ENCODE peak calls at places on chromosome 14, in seven cellular contexts. T, H, P, C, M, N and I are unnamed samples.
A peak's percentile ranks its signal among the peaks of the same experiment; 100 is the strongest.

GRCh38 chr14:97036096-97036852 is 239.1 kb downstream of the VRK1 start:
- DNase-seq in T (no peak), H (no peak), P (no peak), C (no peak), M (no peak), N (no peak), I (no peak)

GRCh38 chr14:103594265-103594664 is 31.5 kb downstream of the COA8 start:
- DNase-seq in T (no peak), H (peak; percentile 91), P (peak; percentile 51), C (peak; percentile 100), M (no peak), N (no peak), I (peak; percentile 96)

GRCh38 chr14:98477935-98478334 is 794.1 kb downstream of the BCL11B start:
- DNase-seq in T (no peak), H (no peak), P (no peak), C (no peak), M (no peak), N (no peak), I (no peak)

GRCh38 chr14:100693877-100694578 is 32.7 kb upstream of the DLK1 start:
- DNase-seq in T (no peak), H (no peak), P (no peak), C (no peak), M (no peak), N (no peak), I (no peak)

GRCh38 chr14:99715266-99716000 is 31.3 kb downstream of the CYP46A1 start:
- DNase-seq in T (peak; percentile 1), H (no peak), P (no peak), C (no peak), M (no peak), N (no peak), I (no peak)

GRCh38 chr14:36773136-36773540 is 111.5 kb downstream of the PAX9 start:
- DNase-seq in T (peak; percentile 49), H (peak; percentile 46), P (peak; percentile 59), C (peak; percentile 57), M (no peak), N (peak; percentile 33), I (peak; percentile 76)

GRCh38 chr14:89625208-89625987 is 208.4 kb upstream of the FOXN3 start:
- DNase-seq in T (peak; percentile 55), H (no peak), P (no peak), C (no peak), M (no peak), N (no peak), I (no peak)

GRCh38 chr14:101761881-101762529 is 496 bp downstream of the PPP2R5C start:
- DNase-seq in T (peak; percentile 65), H (peak; percentile 68), P (peak; percentile 44), C (peak; percentile 32), M (peak; percentile 8), N (no peak), I (peak; percentile 21)

GRCh38 chr14:90381999-90382451 is 14.8 kb upstream of the CALM1 start:
- DNase-seq in T (peak; percentile 85), H (peak; percentile 46), P (peak; percentile 75), C (no peak), M (no peak), N (no peak), I (peak; percentile 43)

GRCh38 chr14:59190372-59190771 is 1.9 kb downstream of the DAAM1 start:
- DNase-seq in T (peak; percentile 15), H (peak; percentile 55), P (peak; percentile 75), C (no peak), M (no peak), N (no peak), I (peak; percentile 63)

GRCh38 chr14:102279282-102279681 is 25.7 kb downstream of the MOK start:
- DNase-seq in T (no peak), H (no peak), P (no peak), C (no peak), M (no peak), N (no peak), I (no peak)

GRCh38 chr14:91753501-91754128 is 21.7 kb upstream of the CATSPERB start:
- DNase-seq in T (no peak), H (peak; percentile 69), P (no peak), C (peak; percentile 44), M (no peak), N (no peak), I (peak; percentile 59)

GRCh38 chr14:52190532-52190931 is 77.0 kb upstream of the PTGDR start:
- DNase-seq in T (no peak), H (no peak), P (no peak), C (no peak), M (no peak), N (no peak), I (peak; percentile 70)

GRCh38 chr14:52188381-52188780 is 79.1 kb upstream of the PTGDR start:
- DNase-seq in T (no peak), H (no peak), P (no peak), C (no peak), M (no peak), N (no peak), I (peak; percentile 30)

GRCh38 chr14:52185178-52185577 is 82.3 kb upstream of the PTGDR start:
- DNase-seq in T (no peak), H (no peak), P (no peak), C (no peak), M (no peak), N (no peak), I (no peak)

DNA sequence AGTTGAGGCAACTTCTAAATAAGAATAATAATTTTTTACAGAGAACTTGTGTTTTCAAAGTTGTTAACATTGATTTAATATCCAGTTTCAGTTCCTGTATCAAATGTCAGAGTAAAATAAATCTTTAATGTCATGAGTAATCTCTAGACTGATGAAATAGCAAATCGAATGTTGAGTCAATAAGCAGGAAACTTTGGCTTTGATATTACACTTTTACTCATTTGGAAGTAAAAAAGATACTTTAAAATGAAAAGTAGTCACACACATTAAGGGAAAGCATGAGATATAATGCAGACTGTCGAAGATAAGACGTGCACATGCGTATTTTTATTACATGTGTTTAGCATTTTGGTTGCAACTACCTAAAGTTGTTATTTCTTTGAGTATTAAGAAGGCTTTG is 78.2 kb upstream of the PTGDR start:
- DNase-seq in T (no peak), H (no peak), P (no peak), C (peak; percentile 34), M (no peak), N (no peak), I (peak; percentile 55)
- H3K9me2 ChIP-seq in T (no peaks in the 10 kb centered on the region), H (no peaks in the 10 kb centered on the region), P (peaks cover 9% of the 10 kb centered on the region), C (no peaks in the 10 kb centered on the region), M (no peaks in the 10 kb centered on the region), N (no peaks in the 10 kb centered on the region), I (no peaks in the 10 kb centered on the region)

DNA sequence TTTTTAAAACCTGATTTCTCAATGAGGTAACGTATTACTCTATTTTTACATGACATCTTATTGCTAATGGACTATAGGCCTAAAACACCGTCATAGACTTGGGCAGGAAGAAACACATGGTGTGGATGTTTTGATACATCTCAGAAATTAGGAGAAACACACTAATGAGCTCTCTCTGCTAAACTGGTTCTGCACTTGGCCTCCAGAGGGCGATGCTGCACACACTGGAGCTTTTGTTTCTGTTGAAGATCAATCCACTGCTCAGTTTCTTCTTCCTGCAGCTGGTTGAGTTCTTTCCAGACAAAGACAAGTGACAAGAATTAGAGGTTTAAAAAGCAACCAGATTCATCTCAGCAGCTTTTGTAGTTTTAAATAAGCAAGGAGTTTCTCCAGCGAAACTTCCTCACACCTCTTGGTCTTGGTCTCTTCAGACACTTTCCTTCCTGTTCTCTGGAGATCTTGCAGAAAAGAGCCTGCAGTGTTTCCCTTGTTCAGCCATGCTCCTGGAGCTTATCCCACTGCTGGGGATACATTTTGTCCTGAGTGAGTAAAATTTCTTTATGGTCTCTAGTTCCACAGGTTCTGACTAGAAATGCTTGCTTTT is 178.5 kb upstream of the OR4E1 start:
- DNase-seq in T (peak; percentile 69), H (peak; percentile 51), P (peak; percentile 82), C (no peak), M (peak; percentile 61), N (peak; percentile 16), I (peak; percentile 51)
- H2AFZ ChIP-seq in T (peak overlapping the region; percentile 52), H (no peak overlapping the region), P (peak overlapping the region; percentile 61), C (no peak overlapping the region), M (no peak overlapping the region), N (no peak overlapping the region), I (no peak overlapping the region)

DNA sequence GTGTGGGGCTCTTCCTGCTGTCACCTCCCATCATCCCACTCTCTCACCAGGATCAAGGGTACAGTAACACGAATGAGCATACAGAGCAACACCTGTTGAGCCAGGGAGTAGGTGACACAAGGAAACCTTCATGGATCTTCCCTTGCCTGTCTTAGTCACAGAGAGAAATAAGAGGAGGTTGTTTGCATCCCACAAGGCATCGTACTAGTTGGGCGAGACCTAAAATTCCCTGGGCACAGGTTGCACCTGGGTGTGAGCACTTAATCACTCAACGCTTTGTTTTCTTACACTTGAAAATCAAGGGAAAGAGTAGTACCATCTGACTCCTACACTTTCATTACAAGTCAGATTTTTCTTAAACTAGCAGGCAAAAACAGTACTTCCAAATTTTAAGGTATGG is 16.6 kb downstream of the CIPC start:
- DNase-seq in T (no peak), H (no peak), P (no peak), C (no peak), M (no peak), N (no peak), I (no peak)
- TF ChIP-seq EZH2 in T (no peak), H (no peak), P (no peak), C (no peak), M (no peak), N (no peak), I (no peak)

GRCh38 chr14:45621731-45622130 is 368.7 kb upstream of the MIS18BP1 start:
- DNase-seq in T (no peak), H (no peak), P (no peak), C (no peak), M (no peak), N (no peak), I (no peak)
- H3K9me2 ChIP-seq in T (no peaks in the 10 kb centered on the region), H (no peaks in the 10 kb centered on the region), P (no peaks in the 10 kb centered on the region), C (no peaks in the 10 kb centered on the region), M (no peaks in the 10 kb centered on the region), N (no peaks in the 10 kb centered on the region), I (no peaks in the 10 kb centered on the region)

GRCh38 chr14:64503434-64504309 is at the start of gene ZBTB25:
- DNase-seq in T (peak; percentile 97), H (peak; percentile 99), P (peak; percentile 95), C (peak; percentile 85), M (peak; percentile 87), N (peak; percentile 90), I (peak; percentile 93)

GRCh38 chr14:64501326-64502171 is 2.1 kb downstream of the ZBTB25 start:
- DNase-seq in T (peak; percentile 71), H (peak; percentile 79), P (no peak), C (peak; percentile 87), M (no peak), N (no peak), I (peak; percentile 72)

GRCh38 chr14:64504310-64504896 is at the start of gene ZBTB1:
- DNase-seq in T (peak; percentile 92), H (peak; percentile 96), P (peak; percentile 81), C (peak; percentile 67), M (peak; percentile 62), N (peak; percentile 65), I (peak; percentile 81)

GRCh38 chr14:64502476-64503183 is 1.0 kb downstream of the ZBTB25 start:
- DNase-seq in T (peak; percentile 55), H (no peak), P (peak; percentile 50), C (peak; percentile 69), M (peak; percentile 26), N (no peak), I (peak; percentile 43)

DNA sequence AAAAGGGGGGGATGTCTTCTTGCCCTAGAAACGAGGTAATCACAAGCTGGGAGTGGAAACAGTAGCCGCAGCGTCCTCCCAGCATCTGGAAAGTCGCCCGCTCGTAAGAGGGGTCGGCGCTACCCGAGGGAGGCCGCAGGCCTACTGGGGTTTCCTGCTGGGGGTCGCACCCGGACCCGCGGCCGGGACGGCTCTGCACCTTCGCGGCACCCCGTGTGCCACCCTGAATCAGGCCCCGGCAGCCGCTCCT is 529 bp downstream of the ZBTB25 start:
- DNase-seq in T (peak; percentile 52), H (peak; percentile 59), P (peak; percentile 22), C (no peak), M (no peak), N (no peak), I (no peak)
- H2AFZ ChIP-seq in T (peak overlapping the region; percentile 76), H (peak overlapping the region; percentile 77), P (peak overlapping the region; percentile 97), C (peak overlapping the region; percentile 93), M (peak overlapping the region; percentile 53), N (no peak overlapping the region), I (peak overlapping the region; percentile 93)

GRCh38 chr14:94767321-94767878 is 2.5 kb downstream of the GSC start:
- DNase-seq in T (no peak), H (no peak), P (peak; percentile 54), C (no peak), M (no peak), N (no peak), I (no peak)
- TF ChIP-seq EZH2 in T (no peak), H (no peak), P (peak; percentile 63), C (no peak), M (no peak), N (no peak), I (no peak)